ENCODE peak calls at places on chromosomes 5 and 9, in five cellular contexts. Y is brain microvascular endothelial cell, E is suprapubic skin, V is endodermal cell, C is HCT116. I is an unnamed sample.
A peak's percentile ranks its signal among the peaks of the same experiment; 100 is the strongest.

GRCh38 chr5:140336388-140336787 is 10.0 kb downstream of the HBEGF start:
- DNase-seq in Y (no peak), E (no peak), V (no peak), C (no peak), I (no peak)

GRCh38 chr9:91951944-91952520 is 2.0 kb upstream of the ROR2 start:
- DNase-seq in Y (no peak), E (no peak), V (no peak), C (no peak), I (no peak)

GRCh38 chr5:119343766-119344165 is 12.1 kb upstream of the TNFAIP8 start:
- DNase-seq in Y (peak; percentile 77), E (no peak), V (no peak), C (no peak), I (no peak)

GRCh38 chr5:7678057-7678456 is 172.9 kb downstream of the CFAP90 start:
- DNase-seq in Y (no peak), E (no peak), V (no peak), C (no peak), I (no peak)

GRCh38 chr5:29079771-29080170 is 2041.4 kb upstream of the CDH9 start:
- DNase-seq in Y (no peak), E (no peak), V (peak; percentile 84), C (no peak), I (peak; percentile 42)

GRCh38 chr9:100303812-100304211 is 48.9 kb downstream of the TEX10 start:
- DNase-seq in Y (peak; percentile 14), E (no peak), V (no peak), C (no peak), I (no peak)

GRCh38 chr5:173760461-173761181 is 127.5 kb upstream of the CPEB4 start:
- DNase-seq in Y (no peak), E (no peak), V (no peak), C (no peak), I (no peak)

GRCh38 chr9:99222416-99223280 is 566 bp downstream of the SEC61B start:
- DNase-seq in Y (peak; percentile 29), E (no peak), V (no peak), C (no peak), I (no peak)

GRCh38 chr5:143533978-143534763 is 130.7 kb upstream of the NR3C1 start:
- DNase-seq in Y (no peak), E (no peak), V (no peak), C (no peak), I (no peak)

GRCh38 chr9:128103589-128103962 is 24.0 kb downstream of the PTGES2 start:
- DNase-seq in Y (no peak), E (no peak), V (peak; percentile 78), C (no peak), I (peak; percentile 56)

GRCh38 chr5:178145965-178146820 is 7.5 kb downstream of the NHP2 start:
- DNase-seq in Y (peak; percentile 47), E (no peak), V (peak; percentile 96), C (peak; percentile 59), I (peak; percentile 67)

GRCh38 chr5:172769598-172770373 is 1.2 kb downstream of the DUSP1 start:
- DNase-seq in Y (peak; percentile 53), E (peak; percentile 65), V (no peak), C (no peak), I (no peak)

GRCh38 chr5:100779669-100780375 is 123.3 kb downstream of the ST8SIA4 start:
- DNase-seq in Y (no peak), E (no peak), V (no peak), C (no peak), I (no peak)

GRCh38 chr9:114513050-114513951 is 8.0 kb upstream of the WHRN start:
- DNase-seq in Y (no peak), E (no peak), V (no peak), C (no peak), I (no peak)

GRCh38 chr5:87268126-87268969 is 665 bp downstream of the RASA1 start:
- DNase-seq in Y (peak; percentile 47), E (peak; percentile 79), V (peak; percentile 89), C (peak; percentile 56), I (peak; percentile 72)

GRCh38 chr9:134205636-134206316 is 41.4 kb upstream of the RNU6ATAC start:
- DNase-seq in Y (no peak), E (peak; percentile 76), V (no peak), C (no peak), I (no peak)

GRCh38 chr5:73764586-73764985 is 138.6 kb downstream of the ARHGEF28 start:
- DNase-seq in Y (peak; percentile 70), E (no peak), V (no peak), C (no peak), I (no peak)

GRCh38 chr5:14035859-14036440 is 91.5 kb upstream of the DNAH5 start:
- DNase-seq in Y (peak; percentile 99), E (no peak), V (peak; percentile 85), C (peak; percentile 92), I (no peak)

GRCh38 chr9:4592325-4592724 is 69.8 kb upstream of the PLPP6 start:
- DNase-seq in Y (no peak), E (no peak), V (no peak), C (no peak), I (no peak)

GRCh38 chr9:4590430-4591122 is 71.5 kb upstream of the PLPP6 start:
- DNase-seq in Y (no peak), E (no peak), V (no peak), C (no peak), I (no peak)

GRCh38 chr9:4591123-4591500 is 71.0 kb upstream of the PLPP6 start:
- DNase-seq in Y (no peak), E (no peak), V (no peak), C (no peak), I (no peak)

GRCh38 chr9:4585135-4585534 is 77.0 kb upstream of the PLPP6 start:
- DNase-seq in Y (no peak), E (no peak), V (peak; percentile 64), C (no peak), I (no peak)

GRCh38 chr9:4588721-4589120 is 73.4 kb upstream of the PLPP6 start:
- DNase-seq in Y (no peak), E (no peak), V (no peak), C (no peak), I (no peak)
- H3K27ac ChIP-seq in Y (no peak overlapping the region), E (no peak overlapping the region), V (no peak overlapping the region), C (no peak overlapping the region), I (no peak overlapping the region)

DNA sequence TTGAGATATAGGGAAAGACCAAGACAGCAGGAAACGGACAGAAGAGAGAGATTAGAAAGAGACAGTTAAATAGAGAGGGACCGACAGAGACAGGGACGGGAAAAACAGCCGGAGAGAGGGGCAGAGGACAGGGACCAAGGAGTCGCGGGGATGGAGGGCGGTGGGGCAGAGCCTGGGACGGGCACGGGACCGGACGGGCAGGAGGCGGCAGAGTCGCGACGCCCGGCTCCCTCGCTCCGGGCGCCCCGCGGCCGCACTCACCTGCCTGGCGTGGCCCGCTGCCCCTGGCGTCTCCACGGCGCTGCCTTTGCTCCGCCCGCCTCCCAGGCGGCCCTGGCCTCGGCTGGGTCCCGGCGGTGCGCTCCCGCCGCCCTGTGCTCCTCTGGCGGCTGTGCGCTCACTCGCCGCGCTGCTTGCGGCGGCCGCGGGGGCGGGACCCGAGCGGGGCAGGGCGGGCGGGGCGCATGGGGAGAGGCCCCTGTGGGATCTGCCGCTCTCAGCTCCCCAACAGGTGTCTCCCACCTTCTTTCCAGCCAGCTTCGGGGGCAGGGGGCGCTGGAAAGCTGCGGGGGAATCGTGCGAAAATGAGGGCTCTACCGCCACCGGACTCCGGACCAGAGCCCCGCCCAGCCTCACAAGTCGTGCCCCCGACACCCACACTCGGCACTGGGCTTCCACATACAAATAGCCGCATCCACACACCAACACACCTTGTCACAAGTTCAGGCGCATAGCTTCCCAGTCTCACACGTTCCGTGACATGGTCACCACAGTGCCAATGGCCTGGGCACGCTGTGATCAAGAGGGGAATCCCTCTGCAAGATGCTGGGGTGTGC is at the start of gene ARID3C:
- DNase-seq in Y (no peak), E (no peak), V (peak; percentile 77), C (no peak), I (peak; percentile 31)
- H3K4me3 ChIP-seq in Y (peak within 1 kb of the TSS; percentile 27), E (peak within 1 kb of the TSS; percentile 50), V (peak within 1 kb of the TSS; percentile 69), C (peak within 1 kb of the TSS; percentile 49), I (peak within 1 kb of the TSS; percentile 34)

GRCh38 chr9:97556721-97557605 is 55.5 kb downstream of the TMOD1 start:
- DNase-seq in Y (no peak), E (peak; percentile 77), V (no peak), C (no peak), I (no peak)
- H3K27ac ChIP-seq in Y (no peak overlapping the region), E (peak overlapping the region; percentile 79), V (no peak overlapping the region), C (no peak overlapping the region), I (no peak overlapping the region)

DNA sequence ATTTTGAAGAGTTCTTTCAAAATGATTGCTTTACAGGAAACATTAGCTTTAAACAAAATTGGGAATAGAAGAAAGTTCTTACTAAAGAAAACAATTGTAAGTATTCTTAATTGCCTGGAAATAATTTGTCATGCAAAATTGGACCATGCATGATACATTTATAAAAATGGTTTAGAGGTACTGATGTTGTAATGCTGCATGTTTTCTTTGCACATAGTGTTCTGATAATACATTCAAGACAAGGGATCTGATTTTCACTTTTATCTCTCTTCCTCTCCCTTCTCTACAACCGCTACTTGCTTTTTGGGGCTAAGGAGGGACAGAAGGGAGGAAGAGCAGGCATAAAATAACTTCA is 211.6 kb upstream of the MPDZ start:
- DNase-seq in Y (no peak), E (no peak), V (no peak), C (no peak), I (no peak)
- H3K4me3 ChIP-seq in Y (no peak overlapping the region), E (no peak overlapping the region), V (no peak overlapping the region), C (no peak overlapping the region), I (no peak overlapping the region)

GRCh38 chr9:18393340-18394130 is 80.4 kb upstream of the ADAMTSL1 start:
- DNase-seq in Y (peak; percentile 86), E (peak; percentile 62), V (no peak), C (peak; percentile 69), I (no peak)
- H3K27ac ChIP-seq in Y (peak overlapping the region; percentile 69), E (peak overlapping the region; percentile 87), V (no peak overlapping the region), C (peak overlapping the region; percentile 22), I (no peak overlapping the region)

GRCh38 chr9:74887981-74888370 is 255 bp upstream of the TRPM6 start:
- DNase-seq in Y (no peak), E (no peak), V (no peak), C (no peak), I (no peak)
- H3K4me3 ChIP-seq in Y (peak overlapping the region; percentile 71), E (peak overlapping the region; percentile 70), V (peak overlapping the region; percentile 83), C (peak overlapping the region; percentile 77), I (peak overlapping the region; percentile 86)

GRCh38 chr5:32571128-32571527 is 14.2 kb upstream of the SUB1 start:
- DNase-seq in Y (no peak), E (no peak), V (no peak), C (no peak), I (no peak)
- H3K27ac ChIP-seq in Y (no peak overlapping the region), E (no peak overlapping the region), V (no peak overlapping the region), C (no peak overlapping the region), I (no peak overlapping the region)